ENCODE peak calls at places on chromosomes 16 and 17, in four cellular contexts. One of them, this sample, is unnamed. For H3K4me1, the result is how much of the 10 kb centered on the place peaks cover.

GRCh38 chr16:69381231-69381630 is 4.6 kb downstream of the TERF2 start:
- DNase-seq in endodermal cell: no peak
- DNase-seq in sigmoid colon: no peak
- DNase-seq in neuronal stem cell: no peak
- DNase-seq in this sample: no peak

GRCh38 chr17:80432961-80433550 is 18.1 kb downstream of the ENDOV start:
- DNase-seq in endodermal cell: no peak
- DNase-seq in neuronal stem cell: no peak
- DNase-seq in sigmoid colon: no peak
- DNase-seq in this sample: no peak

GRCh38 chr17:56823848-56824247 is 9.9 kb downstream of the C17orf67 start:
- DNase-seq in sigmoid colon: no peak
- DNase-seq in neuronal stem cell: no peak
- DNase-seq in endodermal cell: no peak
- DNase-seq in this sample: no peak

GRCh38 chr17:82444941-82445521 is 5.5 kb downstream of the CYBC1 start:
- DNase-seq in endodermal cell: no peak
- DNase-seq in neuronal stem cell: no peak
- DNase-seq in sigmoid colon: no peak
- DNase-seq in this sample: no peak

GRCh38 chr16:87395181-87395842 is 3.2 kb downstream of the MAP1LC3B start:
- DNase-seq in sigmoid colon: peak
- DNase-seq in neuronal stem cell: no peak
- DNase-seq in endodermal cell: no peak
- DNase-seq in this sample: peak

GRCh38 chr17:49338883-49339282 is 23.2 kb downstream of the ZNF652 start:
- DNase-seq in neuronal stem cell: no peak
- DNase-seq in endodermal cell: no peak
- DNase-seq in sigmoid colon: no peak
- DNase-seq in this sample: peak

GRCh38 chr16:50651835-50652438 is 29.2 kb downstream of the SNX20 start:
- DNase-seq in endodermal cell: no peak
- DNase-seq in neuronal stem cell: no peak
- DNase-seq in sigmoid colon: no peak
- DNase-seq in this sample: no peak

GRCh38 chr17:55547027-55547670 is 35.9 kb upstream of the SMIM36 start:
- DNase-seq in sigmoid colon: no peak
- DNase-seq in endodermal cell: no peak
- DNase-seq in neuronal stem cell: no peak
- DNase-seq in this sample: no peak

GRCh38 chr16:65445313-65446260 is 323.7 kb upstream of the CDH11 start:
- DNase-seq in endodermal cell: no peak
- DNase-seq in sigmoid colon: no peak
- DNase-seq in neuronal stem cell: no peak
- DNase-seq in this sample: no peak

GRCh38 chr17:70558821-70559220 is 389.5 kb downstream of the KCNJ2 start:
- DNase-seq in neuronal stem cell: no peak
- DNase-seq in sigmoid colon: no peak
- DNase-seq in endodermal cell: no peak
- DNase-seq in this sample: no peak

GRCh38 chr16:80527297-80527696 is 13.5 kb upstream of the DYNLRB2 start:
- DNase-seq in sigmoid colon: no peak
- DNase-seq in neuronal stem cell: peak
- DNase-seq in endodermal cell: peak
- DNase-seq in this sample: peak

GRCh38 chr16:26015776-26016175 is 324.0 kb downstream of the HS3ST4 start:
- DNase-seq in sigmoid colon: no peak
- DNase-seq in endodermal cell: no peak
- DNase-seq in neuronal stem cell: no peak
- DNase-seq in this sample: no peak

GRCh38 chr17:19294443-19294842 is 57.3 kb downstream of the EPN2 start:
- DNase-seq in sigmoid colon: no peak
- DNase-seq in neuronal stem cell: no peak
- DNase-seq in endodermal cell: no peak
- DNase-seq in this sample: no peak

GRCh38 chr16:68469728-68470460 is 21.6 kb upstream of the SMPD3 start:
- DNase-seq in neuronal stem cell: no peak
- DNase-seq in sigmoid colon: no peak
- DNase-seq in endodermal cell: no peak
- DNase-seq in this sample: no peak

GRCh38 chr17:29566473-29567361 is at the start of gene ABHD15:
- DNase-seq in endodermal cell: peak
- DNase-seq in sigmoid colon: peak
- DNase-seq in neuronal stem cell: peak
- DNase-seq in this sample: peak

GRCh38 chr17:64084940-64085649 is 44.8 kb downstream of the ERN1 start:
- DNase-seq in endodermal cell: no peak
- DNase-seq in sigmoid colon: no peak
- DNase-seq in neuronal stem cell: no peak
- DNase-seq in this sample: no peak

GRCh38 chr16:66619534-66620418 is 15.3 kb downstream of the CMTM3 start:
- DNase-seq in sigmoid colon: no peak
- DNase-seq in neuronal stem cell: no peak
- DNase-seq in endodermal cell: peak
- DNase-seq in this sample: no peak

GRCh38 chr17:18309202-18309601 is 5.6 kb downstream of the TOP3A start:
- DNase-seq in endodermal cell: no peak
- DNase-seq in neuronal stem cell: no peak
- DNase-seq in sigmoid colon: no peak
- DNase-seq in this sample: no peak

GRCh38 chr17:29594441-29595090 is 1.6 kb downstream of the ANKRD13B start:
- DNase-seq in sigmoid colon: no peak
- DNase-seq in endodermal cell: no peak
- DNase-seq in neuronal stem cell: no peak
- DNase-seq in this sample: no peak

GRCh38 chr16:75108792-75109731 is 7.5 kb downstream of the LDHD start:
- DNase-seq in endodermal cell: peak
- DNase-seq in neuronal stem cell: no peak
- DNase-seq in sigmoid colon: peak
- DNase-seq in this sample: no peak

GRCh38 chr16:78237346-78237745 is 137.9 kb downstream of the WWOX start:
- DNase-seq in sigmoid colon: no peak
- DNase-seq in neuronal stem cell: no peak
- DNase-seq in endodermal cell: no peak
- DNase-seq in this sample: no peak

GRCh38 chr16:81214745-81215166 is 23.7 kb upstream of the BCO1 start:
- DNase-seq in neuronal stem cell: no peak
- DNase-seq in sigmoid colon: no peak
- DNase-seq in endodermal cell: peak
- DNase-seq in this sample: peak

GRCh38 chr16:17685445-17685844 is 214.7 kb upstream of the XYLT1 start:
- DNase-seq in neuronal stem cell: no peak
- DNase-seq in endodermal cell: no peak
- DNase-seq in sigmoid colon: no peak
- DNase-seq in this sample: no peak

GRCh38 chr17:80790021-80790765 is 201.4 kb upstream of the CHMP6 start:
- DNase-seq in endodermal cell: peak
- DNase-seq in neuronal stem cell: no peak
- DNase-seq in sigmoid colon: no peak
- DNase-seq in this sample: no peak

GRCh38 chr17:9432121-9432866 is 143.3 kb downstream of the STX8 start:
- DNase-seq in endodermal cell: no peak
- DNase-seq in sigmoid colon: no peak
- DNase-seq in neuronal stem cell: no peak
- DNase-seq in this sample: no peak

DNA sequence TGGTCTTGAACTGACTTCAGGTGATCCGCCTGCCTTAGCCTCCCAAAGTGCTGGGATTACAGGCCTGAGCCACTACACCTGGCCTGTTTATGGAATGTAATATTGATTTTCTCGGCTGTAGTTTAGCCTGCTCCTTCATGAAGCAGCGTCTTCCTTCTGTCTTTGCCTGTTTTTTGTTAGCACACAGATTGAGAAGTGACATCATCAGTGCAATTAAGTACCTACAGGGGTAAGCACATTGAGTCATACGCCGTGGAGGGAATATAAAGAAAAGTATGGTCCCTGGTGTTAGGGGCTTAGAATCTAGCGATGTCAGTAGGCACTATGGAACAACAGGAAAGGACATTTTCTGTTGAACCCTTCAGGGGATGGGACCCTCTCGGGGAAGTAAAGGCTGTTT is 48.7 kb upstream of the SEC14L1 start:
- DNase-seq in sigmoid colon: no peak
- DNase-seq in endodermal cell: no peak
- DNase-seq in neuronal stem cell: no peak
- DNase-seq in this sample: no peak
- H3K4me1 ChIP-seq in sigmoid colon: under half
- H3K4me1 ChIP-seq in endodermal cell: under half
- H3K4me1 ChIP-seq in neuronal stem cell: under half
- H3K4me1 ChIP-seq in this sample: under half

DNA sequence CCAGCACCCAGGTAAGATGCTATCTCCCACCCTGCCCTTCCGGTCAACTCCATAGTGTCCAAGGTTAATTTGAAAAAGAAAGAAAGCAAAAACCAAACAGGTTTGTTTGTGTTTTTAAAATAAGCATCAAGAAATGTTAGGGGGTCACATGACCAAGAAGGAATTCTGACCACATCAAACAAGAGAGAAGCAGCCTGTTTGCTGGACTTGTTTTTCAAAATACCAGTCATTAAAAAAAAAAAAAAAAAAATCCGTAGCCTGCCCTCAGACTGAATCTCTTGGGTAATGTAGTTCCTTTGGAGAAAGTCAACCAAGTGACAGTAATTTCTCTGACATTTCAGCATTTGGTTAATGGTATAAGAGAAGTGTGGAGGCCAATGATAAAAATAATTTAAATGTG is 38.4 kb downstream of the HNF1B start:
- DNase-seq in sigmoid colon: no peak
- DNase-seq in neuronal stem cell: no peak
- DNase-seq in endodermal cell: no peak
- DNase-seq in this sample: no peak
- H3K4me1 ChIP-seq in sigmoid colon: under half
- H3K4me1 ChIP-seq in neuronal stem cell: under half
- H3K4me1 ChIP-seq in endodermal cell: under half
- H3K4me1 ChIP-seq in this sample: under half

GRCh38 chr17:14306602-14307001 is 5.7 kb downstream of the HS3ST3B1 start:
- DNase-seq in sigmoid colon: no peak
- DNase-seq in neuronal stem cell: no peak
- DNase-seq in endodermal cell: no peak
- DNase-seq in this sample: peak
- H3K4me1 ChIP-seq in sigmoid colon: under half
- H3K4me1 ChIP-seq in neuronal stem cell: under half
- H3K4me1 ChIP-seq in endodermal cell: under half
- H3K4me1 ChIP-seq in this sample: under half

GRCh38 chr16:53898993-53899392 is 195.0 kb downstream of the FTO start:
- DNase-seq in neuronal stem cell: no peak
- DNase-seq in endodermal cell: no peak
- DNase-seq in sigmoid colon: no peak
- DNase-seq in this sample: no peak
- H3K4me1 ChIP-seq in neuronal stem cell: under half
- H3K4me1 ChIP-seq in endodermal cell: under half
- H3K4me1 ChIP-seq in sigmoid colon: under half
- H3K4me1 ChIP-seq in this sample: under half

GRCh38 chr16:89409161-89409711 is 81.1 kb downstream of the ANKRD11 start:
- DNase-seq in sigmoid colon: no peak
- DNase-seq in neuronal stem cell: no peak
- DNase-seq in endodermal cell: no peak
- DNase-seq in this sample: no peak
- H3K4me1 ChIP-seq in sigmoid colon: half or more
- H3K4me1 ChIP-seq in neuronal stem cell: under half
- H3K4me1 ChIP-seq in endodermal cell: under half
- H3K4me1 ChIP-seq in this sample: under half

GRCh38 chr16:88973007-88973410 is 4.0 kb downstream of the CBFA2T3 start:
- DNase-seq in neuronal stem cell: no peak
- DNase-seq in sigmoid colon: no peak
- DNase-seq in endodermal cell: peak
- DNase-seq in this sample: no peak

GRCh38 chr16:88975511-88976061 is 1.4 kb downstream of the CBFA2T3 start:
- DNase-seq in neuronal stem cell: no peak
- DNase-seq in sigmoid colon: no peak
- DNase-seq in endodermal cell: no peak
- DNase-seq in this sample: no peak

GRCh38 chr16:88974080-88974479 is 2.9 kb downstream of the CBFA2T3 start:
- DNase-seq in sigmoid colon: no peak
- DNase-seq in endodermal cell: no peak
- DNase-seq in neuronal stem cell: no peak
- DNase-seq in this sample: no peak

GRCh38 chr16:88973415-88974050 is 3.5 kb downstream of the CBFA2T3 start:
- DNase-seq in endodermal cell: no peak
- DNase-seq in neuronal stem cell: no peak
- DNase-seq in sigmoid colon: no peak
- DNase-seq in this sample: no peak

GRCh38 chr16:88974641-88975215 is 2.3 kb downstream of the CBFA2T3 start:
- DNase-seq in endodermal cell: no peak
- DNase-seq in sigmoid colon: no peak
- DNase-seq in neuronal stem cell: no peak
- DNase-seq in this sample: no peak
- H3K4me1 ChIP-seq in endodermal cell: under half
- H3K4me1 ChIP-seq in sigmoid colon: under half
- H3K4me1 ChIP-seq in neuronal stem cell: under half
- H3K4me1 ChIP-seq in this sample: under half